ENCODE peak calls at places on chromosomes 11 and 22, in seven cellular contexts. L is fibroblast of mammary gland, E is endothelial cell, Z is AG10803, R is glutamatergic neuron, N is cardiac fibroblast, A is spleen. M is an unnamed sample.

GRCh38 chr11:120707098-120707497 is 195.6 kb downstream of the GRIK4 start:
- DNase-seq in L (no peak), Z (peak; percentile 12), E (no peak), R (no peak), N (no peak), A (no peak), M (no peak)

GRCh38 chr22:22721681-22722309 is 77.4 kb downstream of the GGTLC2 start:
- DNase-seq in L (peak; percentile 96), N (peak; percentile 75), E (no peak), R (no peak), Z (peak; percentile 44), A (no peak), M (no peak)

GRCh38 chr11:130211781-130212401 is 52.3 kb downstream of the ST14 start:
- DNase-seq in R (no peak), N (no peak), A (peak; percentile 77), E (peak; percentile 2), Z (no peak), L (no peak), M (peak; percentile 24)

GRCh38 chr11:33703771-33704170 is 3.1 kb upstream of the C11orf91 start:
- DNase-seq in A (no peak), Z (peak; percentile 40), L (peak; percentile 53), N (peak; percentile 64), E (no peak), R (no peak), M (no peak)

GRCh38 chr22:48507171-48507570 is 1320.5 kb downstream of the BRD1 start:
- DNase-seq in Z (no peak), N (no peak), E (no peak), R (no peak), L (no peak), A (no peak), M (no peak)

GRCh38 chr11:2805388-2806057 is 80.1 kb downstream of the CDKN1C start:
- DNase-seq in R (no peak), L (no peak), A (peak; percentile 53), N (no peak), E (no peak), Z (no peak), M (no peak)

GRCh38 chr11:34792143-34792542 is 124.0 kb downstream of the APIP start:
- DNase-seq in N (no peak), E (no peak), A (no peak), L (no peak), R (no peak), Z (no peak), M (no peak)

GRCh38 chr22:39090426-39091064 is 6.5 kb upstream of the APOBEC3H start:
- DNase-seq in Z (no peak), A (peak; percentile 94), E (no peak), L (no peak), R (no peak), N (no peak), M (no peak)

GRCh38 chr22:46824348-46824909 is 62.0 kb downstream of the TBC1D22A start:
- DNase-seq in R (no peak), E (no peak), A (no peak), Z (no peak), N (no peak), L (no peak), M (no peak)

GRCh38 chr11:59413646-59414045 is 12.6 kb downstream of the OR5A2 start:
- DNase-seq in Z (no peak), E (no peak), R (no peak), N (no peak), A (no peak), L (no peak), M (no peak)

GRCh38 chr22:45672564-45673481 is 1.2 kb downstream of the ATXN10 start:
- DNase-seq in N (no peak), E (no peak), Z (no peak), A (no peak), L (no peak), R (no peak), M (no peak)

GRCh38 chr22:21947040-21948014 is 5.3 kb downstream of the PPM1F start:
- DNase-seq in L (peak; percentile 63), R (no peak), N (peak; percentile 73), A (peak; percentile 64), E (peak; percentile 48), Z (peak; percentile 55), M (no peak)

GRCh38 chr11:114416441-114416928 is 16.0 kb downstream of the RBM7 start:
- DNase-seq in N (peak; percentile 68), Z (peak; percentile 80), R (no peak), L (peak; percentile 50), A (no peak), E (no peak), M (no peak)

GRCh38 chr11:115459563-115459962 is 44.7 kb downstream of the CADM1 start:
- DNase-seq in A (no peak), N (no peak), Z (peak; percentile 62), R (no peak), L (no peak), E (no peak), M (no peak)
- TF ChIP-seq CTCF in A (no peak), N (no peak), Z (no peak), R (no peak), L (no peak), E (no peak), M (no peak)

GRCh38 chr22:26199665-26200064 is 30.4 kb downstream of the SEZ6L start:
- DNase-seq in Z (no peak), E (no peak), A (no peak), L (no peak), N (no peak), R (no peak), M (no peak)
- TF ChIP-seq CTCF in Z (no peak), E (no peak), A (no peak), L (no peak), N (no peak), R (no peak), M (no peak)

GRCh38 chr22:17118342-17118741 is 2.8 kb downstream of the TMEM121B start:
- DNase-seq in N (no peak), L (no peak), Z (no peak), R (no peak), A (peak; percentile 31), E (no peak), M (no peak)

GRCh38 chr22:17120711-17121234 is 387 bp downstream of the TMEM121B start:
- DNase-seq in E (peak; percentile 28), Z (no peak), L (no peak), A (no peak), N (no peak), R (peak; percentile 61), M (no peak)

GRCh38 chr22:17121235-17122195 is at the start of gene TMEM121B:
- DNase-seq in L (peak; percentile 50), N (peak; percentile 46), Z (peak; percentile 27), R (peak; percentile 94), A (peak; percentile 86), E (peak; percentile 89), M (no peak)

GRCh38 chr22:17119481-17120202 is 1.5 kb downstream of the TMEM121B start:
- DNase-seq in N (peak; percentile 20), E (peak; percentile 67), A (peak; percentile 85), R (peak; percentile 81), L (peak; percentile 30), Z (no peak), M (no peak)

DNA sequence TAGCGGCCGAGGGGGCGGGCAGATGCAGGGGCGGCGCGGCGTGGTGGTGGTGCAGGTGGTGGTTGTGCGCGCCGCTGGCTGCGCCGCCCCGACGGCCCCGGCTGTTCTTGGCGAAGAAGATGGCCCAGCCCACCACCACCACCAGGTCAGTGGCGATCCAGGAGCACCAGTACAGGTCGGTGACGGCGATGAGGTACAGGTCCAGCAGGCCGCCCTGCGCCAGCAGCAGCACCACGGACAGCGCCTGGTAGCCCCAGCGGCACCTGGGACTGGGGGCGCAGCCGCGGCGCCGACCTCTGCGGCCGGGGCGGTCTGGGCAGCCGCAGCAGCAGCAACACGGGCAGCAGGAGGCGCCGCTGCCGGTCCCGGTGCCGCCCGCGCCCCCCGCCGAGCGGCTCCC is 879 bp downstream of the TMEM121B start:
- DNase-seq in Z (peak; percentile 19), L (peak; percentile 26), E (peak; percentile 86), N (peak; percentile 54), A (peak; percentile 89), R (peak; percentile 52), M (peak; percentile 84)
- TF ChIP-seq CTCF in Z (no peak), L (no peak), E (no peak), N (no peak), A (no peak), R (no peak), M (no peak)

GRCh38 chr11:65526744-65527143 is 1.9 kb downstream of the SCYL1 start:
- DNase-seq in A (peak; percentile 72), R (no peak), E (no peak), Z (no peak), N (no peak), L (no peak), M (no peak)

GRCh38 chr11:65528819-65529350 is 4.0 kb downstream of the SCYL1 start:
- DNase-seq in R (no peak), Z (no peak), E (no peak), A (no peak), N (no peak), L (no peak), M (no peak)

GRCh38 chr11:65529475-65530156 is 4.7 kb downstream of the SCYL1 start:
- DNase-seq in E (no peak), Z (no peak), R (no peak), A (no peak), N (no peak), L (peak; percentile 34), M (no peak)

GRCh38 chr11:65532388-65533064 is 7.6 kb downstream of the SCYL1 start:
- DNase-seq in A (no peak), Z (no peak), E (no peak), L (no peak), R (no peak), N (no peak), M (no peak)

DNA sequence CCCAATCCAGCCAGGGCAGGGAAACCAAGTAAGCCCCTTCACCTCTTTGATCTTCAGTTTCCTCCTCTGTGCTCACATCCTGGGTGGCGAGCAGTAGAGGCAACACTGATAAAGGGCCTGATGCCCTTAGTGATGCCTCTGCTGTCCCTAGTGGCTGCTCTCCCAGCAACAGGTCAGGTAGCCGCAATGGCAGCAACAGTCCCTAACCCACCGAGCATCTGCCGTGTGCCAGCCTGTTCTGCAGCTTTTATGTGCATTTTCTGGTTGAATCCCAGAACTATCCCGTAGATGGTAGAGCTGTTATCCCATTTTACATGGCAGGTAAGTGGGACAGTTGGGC is 5.2 kb downstream of the SCYL1 start:
- DNase-seq in N (no peak), E (no peak), Z (no peak), A (no peak), R (no peak), L (no peak), M (no peak)
- TF ChIP-seq CTCF in N (peak; percentile 31), E (no peak), Z (peak; percentile 20), A (no peak), R (no peak), L (peak; percentile 21), M (no peak)

DNA sequence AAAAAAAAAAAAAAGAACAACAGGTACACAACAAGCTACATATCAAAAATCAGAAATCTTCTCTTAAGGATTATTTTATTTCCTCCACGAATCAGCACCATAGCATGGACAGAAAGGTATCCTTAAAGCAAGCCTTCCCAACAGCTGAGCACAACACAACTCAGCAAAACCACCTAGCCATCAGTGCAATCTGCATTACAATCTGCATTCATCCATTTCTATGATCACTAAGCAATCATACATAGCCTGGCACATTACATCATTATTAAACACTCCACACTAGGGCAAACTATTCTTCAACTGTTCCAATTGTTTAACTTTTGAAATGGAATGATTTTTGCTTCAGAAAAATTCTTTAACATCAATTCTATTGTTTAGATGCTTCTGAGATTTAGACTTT is 29.0 kb downstream of the MRTFA start:
- DNase-seq in Z (no peak), R (no peak), N (no peak), E (no peak), A (no peak), L (no peak), M (no peak)
- TF ChIP-seq CTCF in Z (no peak), R (no peak), N (no peak), E (no peak), A (no peak), L (no peak), M (no peak)

M was measured in GM13976.